ENCODE peak calls at places on chromosomes 12 and 14, in ten cellular contexts. One of them, this sample, is unnamed.

GRCh38 chr12:774051-774614 is 21.8 kb downstream of the WNK1 start:
- DNase-seq in cardiac fibroblast: no peak
- DNase-seq in activated CD4-positive, CD25-positive, alpha-beta regulatory T cell: no peak
- DNase-seq in CD8-positive, alpha-beta T cell: no peak
- DNase-seq in SHP77 treated with DMSO at 0.1 percent for 48 hours: no peak
- DNase-seq in Kasumi-1: no peak
- DNase-seq in WERI-Rb-1: peak; percentile 34
- DNase-seq in endothelial cell: no peak
- DNase-seq in hypothalamus: no peak
- DNase-seq in hepatocyte: peak; percentile 4
- DNase-seq in this sample: peak; percentile 0

GRCh38 chr12:122951979-122952892 is 14.0 kb downstream of the ABCB9 start:
- DNase-seq in hepatocyte: peak; percentile 85
- DNase-seq in endothelial cell: peak; percentile 75
- DNase-seq in CD8-positive, alpha-beta T cell: peak; percentile 73
- DNase-seq in activated CD4-positive, CD25-positive, alpha-beta regulatory T cell: peak; percentile 37
- DNase-seq in WERI-Rb-1: peak; percentile 78
- DNase-seq in cardiac fibroblast: peak; percentile 80
- DNase-seq in Kasumi-1: peak; percentile 64
- DNase-seq in hypothalamus: peak; percentile 19
- DNase-seq in SHP77 treated with DMSO at 0.1 percent for 48 hours: no peak
- DNase-seq in this sample: peak; percentile 74

GRCh38 chr14:50531595-50532501 is 521 bp downstream of the MAP4K5 start:
- DNase-seq in Kasumi-1: peak; percentile 26
- DNase-seq in CD8-positive, alpha-beta T cell: peak; percentile 32
- DNase-seq in endothelial cell: peak; percentile 48
- DNase-seq in SHP77 treated with DMSO at 0.1 percent for 48 hours: no peak
- DNase-seq in activated CD4-positive, CD25-positive, alpha-beta regulatory T cell: no peak
- DNase-seq in WERI-Rb-1: peak; percentile 54
- DNase-seq in cardiac fibroblast: peak; percentile 53
- DNase-seq in hypothalamus: peak; percentile 22
- DNase-seq in hepatocyte: peak; percentile 72
- DNase-seq in this sample: peak; percentile 46

GRCh38 chr12:42873401-42873800 is 283.9 kb upstream of the PRICKLE1 start:
- DNase-seq in endothelial cell: no peak
- DNase-seq in hypothalamus: no peak
- DNase-seq in hepatocyte: no peak
- DNase-seq in Kasumi-1: no peak
- DNase-seq in WERI-Rb-1: no peak
- DNase-seq in SHP77 treated with DMSO at 0.1 percent for 48 hours: no peak
- DNase-seq in activated CD4-positive, CD25-positive, alpha-beta regulatory T cell: no peak
- DNase-seq in cardiac fibroblast: peak; percentile 50
- DNase-seq in CD8-positive, alpha-beta T cell: no peak
- DNase-seq in this sample: no peak

GRCh38 chr12:88944403-88944802 is 364.1 kb upstream of the KITLG start:
- DNase-seq in hepatocyte: no peak
- DNase-seq in Kasumi-1: no peak
- DNase-seq in WERI-Rb-1: no peak
- DNase-seq in SHP77 treated with DMSO at 0.1 percent for 48 hours: no peak
- DNase-seq in cardiac fibroblast: peak; percentile 77
- DNase-seq in CD8-positive, alpha-beta T cell: no peak
- DNase-seq in endothelial cell: no peak
- DNase-seq in activated CD4-positive, CD25-positive, alpha-beta regulatory T cell: no peak
- DNase-seq in hypothalamus: no peak
- DNase-seq in this sample: peak; percentile 64

GRCh38 chr12:43550831-43551270 is 1.2 kb downstream of the ADAMTS20 start:
- DNase-seq in hypothalamus: no peak
- DNase-seq in Kasumi-1: no peak
- DNase-seq in WERI-Rb-1: peak; percentile 20
- DNase-seq in CD8-positive, alpha-beta T cell: no peak
- DNase-seq in SHP77 treated with DMSO at 0.1 percent for 48 hours: no peak
- DNase-seq in hepatocyte: peak; percentile 3
- DNase-seq in cardiac fibroblast: no peak
- DNase-seq in activated CD4-positive, CD25-positive, alpha-beta regulatory T cell: no peak
- DNase-seq in endothelial cell: peak; percentile 11
- DNase-seq in this sample: no peak

GRCh38 chr14:79585845-79586244 is 625.5 kb downstream of the DIO2 start:
- DNase-seq in hypothalamus: no peak
- DNase-seq in cardiac fibroblast: peak; percentile 67
- DNase-seq in endothelial cell: no peak
- DNase-seq in SHP77 treated with DMSO at 0.1 percent for 48 hours: no peak
- DNase-seq in CD8-positive, alpha-beta T cell: no peak
- DNase-seq in WERI-Rb-1: no peak
- DNase-seq in activated CD4-positive, CD25-positive, alpha-beta regulatory T cell: no peak
- DNase-seq in Kasumi-1: no peak
- DNase-seq in hepatocyte: no peak
- DNase-seq in this sample: peak; percentile 90

GRCh38 chr14:68947802-68948201 is 31.3 kb downstream of the ACTN1 start:
- DNase-seq in hypothalamus: no peak
- DNase-seq in SHP77 treated with DMSO at 0.1 percent for 48 hours: no peak
- DNase-seq in endothelial cell: no peak
- DNase-seq in cardiac fibroblast: peak; percentile 97
- DNase-seq in hepatocyte: peak; percentile 83
- DNase-seq in activated CD4-positive, CD25-positive, alpha-beta regulatory T cell: no peak
- DNase-seq in CD8-positive, alpha-beta T cell: no peak
- DNase-seq in WERI-Rb-1: peak; percentile 83
- DNase-seq in Kasumi-1: peak; percentile 79
- DNase-seq in this sample: no peak

GRCh38 chr14:41607966-41608663 is 1.4 kb downstream of the LRFN5 start:
- DNase-seq in SHP77 treated with DMSO at 0.1 percent for 48 hours: no peak
- DNase-seq in hepatocyte: peak; percentile 30
- DNase-seq in activated CD4-positive, CD25-positive, alpha-beta regulatory T cell: no peak
- DNase-seq in CD8-positive, alpha-beta T cell: no peak
- DNase-seq in cardiac fibroblast: peak; percentile 10
- DNase-seq in hypothalamus: no peak
- DNase-seq in endothelial cell: peak; percentile 40
- DNase-seq in Kasumi-1: no peak
- DNase-seq in WERI-Rb-1: no peak
- DNase-seq in this sample: no peak

GRCh38 chr14:20606190-20606901 is 15.2 kb upstream of the RNASE12 start:
- DNase-seq in Kasumi-1: peak; percentile 69
- DNase-seq in endothelial cell: peak; percentile 57
- DNase-seq in SHP77 treated with DMSO at 0.1 percent for 48 hours: peak; percentile 49
- DNase-seq in CD8-positive, alpha-beta T cell: no peak
- DNase-seq in hypothalamus: no peak
- DNase-seq in cardiac fibroblast: peak; percentile 74
- DNase-seq in WERI-Rb-1: peak; percentile 48
- DNase-seq in activated CD4-positive, CD25-positive, alpha-beta regulatory T cell: no peak
- DNase-seq in hepatocyte: peak; percentile 83
- DNase-seq in this sample: peak; percentile 52

GRCh38 chr12:81147286-81147919 is 69.5 kb downstream of the ACSS3 start:
- DNase-seq in WERI-Rb-1: no peak
- DNase-seq in CD8-positive, alpha-beta T cell: no peak
- DNase-seq in endothelial cell: no peak
- DNase-seq in SHP77 treated with DMSO at 0.1 percent for 48 hours: no peak
- DNase-seq in activated CD4-positive, CD25-positive, alpha-beta regulatory T cell: no peak
- DNase-seq in hepatocyte: no peak
- DNase-seq in cardiac fibroblast: no peak
- DNase-seq in hypothalamus: no peak
- DNase-seq in Kasumi-1: no peak
- DNase-seq in this sample: no peak

GRCh38 chr12:1443421-1444141 is 150.8 kb downstream of the FBXL14 start:
- DNase-seq in endothelial cell: no peak
- DNase-seq in CD8-positive, alpha-beta T cell: no peak
- DNase-seq in WERI-Rb-1: no peak
- DNase-seq in cardiac fibroblast: peak; percentile 91
- DNase-seq in SHP77 treated with DMSO at 0.1 percent for 48 hours: no peak
- DNase-seq in activated CD4-positive, CD25-positive, alpha-beta regulatory T cell: no peak
- DNase-seq in hypothalamus: no peak
- DNase-seq in hepatocyte: no peak
- DNase-seq in Kasumi-1: no peak
- DNase-seq in this sample: peak; percentile 70

GRCh38 chr14:69069020-69069421 is 83.9 kb downstream of the DCAF5 start:
- DNase-seq in SHP77 treated with DMSO at 0.1 percent for 48 hours: no peak
- DNase-seq in activated CD4-positive, CD25-positive, alpha-beta regulatory T cell: no peak
- DNase-seq in Kasumi-1: no peak
- DNase-seq in endothelial cell: no peak
- DNase-seq in cardiac fibroblast: peak; percentile 84
- DNase-seq in hepatocyte: no peak
- DNase-seq in CD8-positive, alpha-beta T cell: no peak
- DNase-seq in hypothalamus: no peak
- DNase-seq in WERI-Rb-1: no peak
- DNase-seq in this sample: peak; percentile 81

GRCh38 chr12:102462803-102463499 is 17.4 kb downstream of the IGF1 start:
- DNase-seq in hypothalamus: no peak
- DNase-seq in endothelial cell: no peak
- DNase-seq in activated CD4-positive, CD25-positive, alpha-beta regulatory T cell: no peak
- DNase-seq in cardiac fibroblast: peak; percentile 36
- DNase-seq in SHP77 treated with DMSO at 0.1 percent for 48 hours: no peak
- DNase-seq in hepatocyte: no peak
- DNase-seq in Kasumi-1: no peak
- DNase-seq in CD8-positive, alpha-beta T cell: no peak
- DNase-seq in WERI-Rb-1: no peak
- DNase-seq in this sample: no peak

GRCh38 chr14:49506650-49507049 is 79.5 kb downstream of the RPS29 start:
- DNase-seq in Kasumi-1: no peak
- DNase-seq in activated CD4-positive, CD25-positive, alpha-beta regulatory T cell: no peak
- DNase-seq in CD8-positive, alpha-beta T cell: no peak
- DNase-seq in endothelial cell: no peak
- DNase-seq in WERI-Rb-1: no peak
- DNase-seq in cardiac fibroblast: no peak
- DNase-seq in SHP77 treated with DMSO at 0.1 percent for 48 hours: no peak
- DNase-seq in hypothalamus: no peak
- DNase-seq in hepatocyte: no peak
- DNase-seq in this sample: no peak

GRCh38 chr12:120678572-120678971 is 8.4 kb upstream of the MLEC start:
- DNase-seq in endothelial cell: no peak
- DNase-seq in CD8-positive, alpha-beta T cell: no peak
- DNase-seq in hypothalamus: no peak
- DNase-seq in hepatocyte: no peak
- DNase-seq in cardiac fibroblast: no peak
- DNase-seq in WERI-Rb-1: no peak
- DNase-seq in activated CD4-positive, CD25-positive, alpha-beta regulatory T cell: no peak
- DNase-seq in SHP77 treated with DMSO at 0.1 percent for 48 hours: no peak
- DNase-seq in Kasumi-1: no peak
- DNase-seq in this sample: peak; percentile 17

GRCh38 chr14:105845725-105846309 is 319.4 kb downstream of the TMEM121 start:
- DNase-seq in CD8-positive, alpha-beta T cell: no peak
- DNase-seq in Kasumi-1: no peak
- DNase-seq in hepatocyte: no peak
- DNase-seq in WERI-Rb-1: no peak
- DNase-seq in SHP77 treated with DMSO at 0.1 percent for 48 hours: no peak
- DNase-seq in activated CD4-positive, CD25-positive, alpha-beta regulatory T cell: no peak
- DNase-seq in hypothalamus: no peak
- DNase-seq in cardiac fibroblast: no peak
- DNase-seq in endothelial cell: no peak
- DNase-seq in this sample: no peak

GRCh38 chr14:21384494-21384851 is 654 bp upstream of the SUPT16H start:
- DNase-seq in CD8-positive, alpha-beta T cell: no peak
- DNase-seq in SHP77 treated with DMSO at 0.1 percent for 48 hours: no peak
- DNase-seq in cardiac fibroblast: no peak
- DNase-seq in Kasumi-1: peak; percentile 71
- DNase-seq in endothelial cell: no peak
- DNase-seq in activated CD4-positive, CD25-positive, alpha-beta regulatory T cell: no peak
- DNase-seq in hepatocyte: no peak
- DNase-seq in hypothalamus: no peak
- DNase-seq in WERI-Rb-1: no peak
- DNase-seq in this sample: no peak

GRCh38 chr14:59849371-59850130 is 21.0 kb downstream of the RTN1 start:
- DNase-seq in hypothalamus: no peak
- DNase-seq in Kasumi-1: peak; percentile 73
- DNase-seq in hepatocyte: no peak
- DNase-seq in CD8-positive, alpha-beta T cell: no peak
- DNase-seq in WERI-Rb-1: no peak
- DNase-seq in SHP77 treated with DMSO at 0.1 percent for 48 hours: no peak
- DNase-seq in cardiac fibroblast: no peak
- DNase-seq in activated CD4-positive, CD25-positive, alpha-beta regulatory T cell: no peak
- DNase-seq in endothelial cell: no peak
- DNase-seq in this sample: no peak

GRCh38 chr12:123078114-123078465 is 72.8 kb downstream of the PITPNM2 start:
- DNase-seq in activated CD4-positive, CD25-positive, alpha-beta regulatory T cell: no peak
- DNase-seq in endothelial cell: no peak
- DNase-seq in cardiac fibroblast: no peak
- DNase-seq in hepatocyte: no peak
- DNase-seq in SHP77 treated with DMSO at 0.1 percent for 48 hours: no peak
- DNase-seq in hypothalamus: no peak
- DNase-seq in Kasumi-1: no peak
- DNase-seq in CD8-positive, alpha-beta T cell: no peak
- DNase-seq in WERI-Rb-1: no peak
- DNase-seq in this sample: no peak

This sample was measured in kidney tubule cell.